ENCODE peak calls at places on chromosomes 1 and 21, in seven cellular contexts. A is coronary artery, H is H9, G is astrocyte of the cerebellum, O is cardiac muscle cell, E is body of pancreas, W is HFFc6. D is an unnamed sample.

GRCh38 chr1:89126602-89127001 is 688 bp upstream of the GBP2 start:
- DNase-seq in O (no peak), E (no peak), H (no peak), W (no peak), G (no peak), A (no peak), D (no peak)

GRCh38 chr1:151994956-151995355 is 1.3 kb upstream of the S100A10 start:
- DNase-seq in O (no peak), W (peak; percentile 93), G (peak; percentile 98), H (peak; percentile 54), A (peak; percentile 84), E (no peak), D (no peak)

GRCh38 chr1:33250724-33251123 is 5.6 kb upstream of the ZNF362 start:
- DNase-seq in O (no peak), A (no peak), G (no peak), E (no peak), W (no peak), H (no peak), D (no peak)

GRCh38 chr1:5915587-5916571 is 76.3 kb downstream of the NPHP4 start:
- DNase-seq in O (peak; percentile 20), A (peak; percentile 60), G (peak; percentile 48), H (peak; percentile 20), W (peak; percentile 54), E (peak; percentile 33), D (no peak)

GRCh38 chr1:56993355-56993985 is 27.7 kb upstream of the C8B start:
- DNase-seq in A (no peak), W (no peak), H (no peak), E (no peak), G (no peak), O (no peak), D (no peak)

GRCh38 chr1:237205400-237206064 is 163.5 kb downstream of the RYR2 start:
- DNase-seq in E (peak; percentile 42), G (peak; percentile 31), A (no peak), H (no peak), O (no peak), W (no peak), D (no peak)

GRCh38 chr1:47230692-47231313 is 1.2 kb downstream of the TAL1 start:
- DNase-seq in H (peak; percentile 73), A (no peak), W (no peak), E (no peak), O (peak; percentile 53), G (no peak), D (no peak)

GRCh38 chr1:229205854-229206253 is 65.1 kb upstream of the RAB4A start:
- DNase-seq in O (no peak), G (no peak), A (no peak), H (no peak), E (no peak), W (no peak), D (no peak)

GRCh38 chr1:119080586-119080985 is 59.9 kb downstream of the WARS2 start:
- DNase-seq in W (peak; percentile 76), G (peak; percentile 100), H (peak; percentile 40), E (no peak), O (no peak), A (peak; percentile 74), D (no peak)

GRCh38 chr1:197736689-197737088 is 38.6 kb downstream of the DENND1B start:
- DNase-seq in H (no peak), W (peak; percentile 88), A (no peak), E (no peak), G (no peak), O (no peak), D (no peak)

GRCh38 chr1:32438136-32438535 is 26.7 kb upstream of the ZBTB8B start:
- DNase-seq in H (peak; percentile 72), E (no peak), A (no peak), G (no peak), W (no peak), O (no peak), D (no peak)

GRCh38 chr1:26493267-26493666 is 21.0 kb downstream of the HMGN2 start:
- DNase-seq in G (no peak), H (no peak), E (no peak), W (no peak), A (no peak), O (no peak), D (no peak)

GRCh38 chr1:36905941-36906340 is 128.4 kb downstream of the GRIK3 start:
- DNase-seq in E (no peak), H (no peak), W (no peak), O (no peak), G (no peak), A (no peak), D (no peak)

GRCh38 chr21:45381036-45381787 is 23.8 kb upstream of the COL18A1 start:
- DNase-seq in G (no peak), E (peak; percentile 7), H (no peak), O (no peak), A (no peak), W (no peak), D (no peak)

GRCh38 chr1:156534424-156535060 is 34.0 kb upstream of the MEF2D start:
- DNase-seq in A (no peak), H (no peak), G (no peak), E (no peak), O (no peak), W (no peak), D (no peak)

GRCh38 chr1:103541431-103541830 is 15.9 kb downstream of the RNPC3 start:
- DNase-seq in W (no peak), G (no peak), H (no peak), A (no peak), E (no peak), O (no peak), D (no peak)

GRCh38 chr1:235018720-235019444 is 109.8 kb downstream of the TOMM20 start:
- DNase-seq in E (no peak), H (no peak), G (no peak), A (no peak), W (no peak), O (no peak), D (no peak)

GRCh38 chr1:31830065-31830464 is 14.2 kb upstream of the SPOCD1 start:
- DNase-seq in W (no peak), H (no peak), G (no peak), A (no peak), O (peak; percentile 56), E (no peak), D (no peak)

GRCh38 chr1:4690951-4691675 is 36.7 kb downstream of the AJAP1 start:
- DNase-seq in H (no peak), O (no peak), W (no peak), G (no peak), A (no peak), E (no peak), D (no peak)

GRCh38 chr1:92953491-92953890 is 7.8 kb downstream of the DIPK1A start:
- DNase-seq in O (no peak), A (no peak), W (no peak), E (no peak), H (no peak), G (no peak), D (no peak)

GRCh38 chr1:173545688-173546087 is 57.2 kb downstream of the SLC9C2 start:
- DNase-seq in H (no peak), O (no peak), E (no peak), G (no peak), A (no peak), W (no peak), D (no peak)
- TF ChIP-seq CTCF in H (no peak), O (no peak), E (no peak), G (no peak), A (no peak), W (no peak), D (no peak)

DNA sequence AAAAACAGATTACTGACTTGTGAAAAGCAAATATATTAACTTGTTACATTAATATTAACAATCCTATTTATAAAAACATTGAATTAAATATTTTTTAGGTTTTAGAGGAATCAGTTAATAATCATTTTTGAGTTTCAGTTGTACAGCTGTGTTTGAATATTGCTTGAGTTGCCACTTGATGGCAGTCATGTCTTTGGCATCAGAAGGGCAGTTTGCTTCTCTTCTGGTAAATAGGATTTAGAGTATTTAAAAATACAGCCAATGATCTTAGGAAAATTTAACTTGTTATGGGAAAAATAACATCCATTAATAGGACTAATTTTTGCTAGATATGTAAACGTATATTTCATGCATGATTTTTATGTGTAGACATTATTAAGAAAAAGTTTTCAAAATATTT is 234.1 kb downstream of the NCAM2 start:
- DNase-seq in W (peak; percentile 43), O (peak; percentile 35), G (peak; percentile 53), A (no peak), E (no peak), H (no peak), D (peak; percentile 9)
- TF ChIP-seq CTCF in W (peak; percentile 82), O (peak; percentile 62), G (peak; percentile 56), A (no peak), E (peak; percentile 39), H (peak; percentile 71), D (peak; percentile 51)

GRCh38 chr1:63740432-63740831 is 33.4 kb upstream of the ROR1 start:
- DNase-seq in E (no peak), A (no peak), H (no peak), W (no peak), O (no peak), G (no peak), D (no peak)

GRCh38 chr1:63742526-63742925 is 31.3 kb upstream of the ROR1 start:
- DNase-seq in G (no peak), A (no peak), O (no peak), H (no peak), W (no peak), E (no peak), D (no peak)

DNA sequence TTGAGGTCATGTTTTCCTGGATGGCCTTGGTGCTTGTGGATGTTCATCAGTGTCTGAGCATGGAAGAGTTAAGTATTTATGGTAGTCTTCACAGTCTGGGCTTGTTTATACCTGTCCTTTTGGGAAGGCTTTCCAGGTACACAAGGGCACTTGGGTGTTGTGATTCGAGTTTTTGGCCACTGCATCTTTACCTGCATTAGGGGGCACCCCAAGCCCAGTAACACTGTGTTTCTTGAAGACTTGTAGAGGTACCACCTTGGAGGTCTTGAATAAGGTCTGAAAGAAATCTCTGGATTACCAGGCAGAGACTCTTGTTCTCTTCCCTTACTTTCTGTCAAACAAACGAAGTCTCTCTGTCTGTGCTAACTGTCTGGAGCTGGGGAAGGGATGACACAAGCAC is 34.4 kb upstream of the ROR1 start:
- DNase-seq in O (no peak), H (peak; percentile 56), W (no peak), E (no peak), G (no peak), A (no peak), D (no peak)
- TF ChIP-seq CTCF in O (no peak), H (peak; percentile 60), W (no peak), E (no peak), G (no peak), A (no peak), D (no peak)

GRCh38 chr1:16073490-16074104 is at the start of gene FAM131C:
- DNase-seq in E (peak; percentile 56), G (no peak), W (no peak), O (peak; percentile 71), A (no peak), H (peak; percentile 49), D (peak; percentile 44)
- TF ChIP-seq CTCF in E (peak; percentile 88), G (no peak), W (no peak), O (peak; percentile 33), A (peak; percentile 25), H (peak; percentile 50), D (peak; percentile 43)